ENCODE peak calls at places on chromosome 19, in seven cellular contexts. One of them, this sample, is unnamed.

GRCh38 chr19:18435848-18436631 is 1.9 kb downstream of the ISYNA1 start:
- DNase-seq in left kidney: peak; percentile 48
- DNase-seq in neuronal stem cell: no peak
- DNase-seq in right lobe of liver: no peak
- DNase-seq in iris pigment epithelial cell: no peak
- DNase-seq in choroid plexus epithelial cell: no peak
- DNase-seq in stomach: no peak
- DNase-seq in this sample: no peak

GRCh38 chr19:13887039-13887438 is 10.1 kb downstream of the NANOS3 start:
- DNase-seq in left kidney: no peak
- DNase-seq in neuronal stem cell: no peak
- DNase-seq in right lobe of liver: no peak
- DNase-seq in iris pigment epithelial cell: no peak
- DNase-seq in choroid plexus epithelial cell: no peak
- DNase-seq in stomach: peak; percentile 69
- DNase-seq in this sample: no peak

GRCh38 chr19:17751103-17751911 is at the start of gene FCHO1:
- DNase-seq in left kidney: no peak
- DNase-seq in neuronal stem cell: no peak
- DNase-seq in right lobe of liver: peak; percentile 71
- DNase-seq in iris pigment epithelial cell: no peak
- DNase-seq in choroid plexus epithelial cell: no peak
- DNase-seq in stomach: peak; percentile 51
- DNase-seq in this sample: no peak

GRCh38 chr19:29810504-29810871 is 1.3 kb upstream of the CCNE1 start:
- DNase-seq in left kidney: no peak
- DNase-seq in neuronal stem cell: no peak
- DNase-seq in right lobe of liver: peak; percentile 43
- DNase-seq in iris pigment epithelial cell: peak; percentile 56
- DNase-seq in choroid plexus epithelial cell: peak; percentile 45
- DNase-seq in stomach: no peak
- DNase-seq in this sample: no peak

GRCh38 chr19:48596679-48597465 is 9.7 kb upstream of the SPACA4 start:
- DNase-seq in left kidney: no peak
- DNase-seq in neuronal stem cell: no peak
- DNase-seq in right lobe of liver: no peak
- DNase-seq in iris pigment epithelial cell: no peak
- DNase-seq in choroid plexus epithelial cell: no peak
- DNase-seq in stomach: no peak
- DNase-seq in this sample: no peak

GRCh38 chr19:5851302-5851701 is at the start of gene FUT3:
- DNase-seq in left kidney: no peak
- DNase-seq in neuronal stem cell: no peak
- DNase-seq in right lobe of liver: no peak
- DNase-seq in iris pigment epithelial cell: no peak
- DNase-seq in choroid plexus epithelial cell: no peak
- DNase-seq in stomach: peak; percentile 66
- DNase-seq in this sample: peak; percentile 38

GRCh38 chr19:33472696-33473624 is 48.6 kb downstream of the PEPD start:
- DNase-seq in left kidney: peak; percentile 80
- DNase-seq in neuronal stem cell: no peak
- DNase-seq in right lobe of liver: peak; percentile 30
- DNase-seq in iris pigment epithelial cell: peak; percentile 94
- DNase-seq in choroid plexus epithelial cell: peak; percentile 88
- DNase-seq in stomach: no peak
- DNase-seq in this sample: no peak

GRCh38 chr19:4430760-4431159 is 26.8 kb downstream of the UBXN6 start:
- DNase-seq in left kidney: no peak
- DNase-seq in neuronal stem cell: no peak
- DNase-seq in right lobe of liver: no peak
- DNase-seq in iris pigment epithelial cell: no peak
- DNase-seq in choroid plexus epithelial cell: no peak
- DNase-seq in stomach: no peak
- DNase-seq in this sample: no peak

GRCh38 chr19:33905937-33906577 is 109.4 kb downstream of the KCTD15 start:
- DNase-seq in left kidney: peak; percentile 86
- DNase-seq in neuronal stem cell: peak; percentile 63
- DNase-seq in right lobe of liver: peak; percentile 89
- DNase-seq in iris pigment epithelial cell: peak; percentile 20
- DNase-seq in choroid plexus epithelial cell: peak; percentile 45
- DNase-seq in stomach: peak; percentile 86
- DNase-seq in this sample: peak; percentile 84

GRCh38 chr19:6241680-6242079 is 38.1 kb downstream of the MLLT1 start:
- DNase-seq in left kidney: peak; percentile 49
- DNase-seq in neuronal stem cell: no peak
- DNase-seq in right lobe of liver: peak; percentile 54
- DNase-seq in iris pigment epithelial cell: no peak
- DNase-seq in choroid plexus epithelial cell: no peak
- DNase-seq in stomach: no peak
- DNase-seq in this sample: no peak

This sample was measured in pancreas.